ENCODE peak calls at places on chromosomes 13 and 19, in six cellular contexts. N is endothelial cell of umbilical vein, B is A549, Z is HepG2, A is K562, O is GM12878. Q is an unnamed sample.
A peak's percentile ranks its signal among the peaks of the same experiment; 100 is the strongest.

GRCh38 chr19:55255618-55256423 is 3.0 kb downstream of the PPP6R1 start:
- DNase-seq in N (no peak), O (peak; percentile 39), B (peak; percentile 58), A (peak; percentile 37), Z (peak; percentile 47), Q (peak; percentile 77)

GRCh38 chr19:23774156-23774971 is 15.7 kb upstream of the ZNF681 start:
- DNase-seq in Z (no peak), A (no peak), O (no peak), N (no peak), B (no peak), Q (peak; percentile 59)

GRCh38 chr19:45939792-45940514 is 25.4 kb upstream of the NANOS2 start:
- DNase-seq in Z (no peak), B (no peak), O (no peak), A (no peak), N (no peak), Q (peak; percentile 50)

GRCh38 chr19:7705387-7706187 is 3.7 kb upstream of the FCER2 start:
- DNase-seq in A (no peak), N (no peak), B (no peak), O (peak; percentile 91), Z (no peak), Q (peak; percentile 43)

GRCh38 chr13:55219538-55219937 is 1921.2 kb upstream of the PRR20A start:
- DNase-seq in Z (no peak), N (no peak), A (no peak), B (no peak), O (no peak), Q (no peak)

GRCh38 chr13:32426191-32426980 is 1.5 kb downstream of the N4BP2L1 start:
- DNase-seq in A (no peak), B (no peak), N (no peak), Z (no peak), O (peak; percentile 73), Q (peak; percentile 87)

GRCh38 chr13:77980592-77980991 is 62.0 kb upstream of the EDNRB start:
- DNase-seq in B (peak; percentile 31), O (no peak), N (peak; percentile 86), A (no peak), Z (no peak), Q (no peak)

GRCh38 chr19:53881482-53882390 is at the start of gene PRKCG:
- DNase-seq in B (peak; percentile 75), A (peak; percentile 61), O (no peak), N (no peak), Z (peak; percentile 44), Q (peak; percentile 55)

GRCh38 chr13:27132538-27132937 is 39.1 kb downstream of the USP12 start:
- DNase-seq in N (peak; percentile 13), A (no peak), O (peak; percentile 40), B (no peak), Z (no peak), Q (no peak)

GRCh38 chr13:80048030-80048429 is 292.9 kb downstream of the SPRY2 start:
- DNase-seq in Z (no peak), A (no peak), B (no peak), N (peak; percentile 3), O (no peak), Q (no peak)

GRCh38 chr19:10118960-10119359 is 739 bp downstream of the EIF3G start:
- DNase-seq in N (no peak), B (no peak), Z (no peak), A (no peak), O (no peak), Q (no peak)

GRCh38 chr13:113094410-113094800 is 11.2 kb upstream of the F7 start:
- DNase-seq in B (no peak), Z (no peak), A (no peak), N (no peak), O (no peak), Q (no peak)

GRCh38 chr19:7188682-7189629 is 105.3 kb downstream of the INSR start:
- DNase-seq in B (no peak), O (no peak), Z (peak; percentile 84), A (no peak), N (peak; percentile 96), Q (peak; percentile 34)

GRCh38 chr13:31556376-31556775 is 182.9 kb upstream of the RXFP2 start:
- DNase-seq in N (no peak), A (no peak), B (no peak), Z (no peak), O (no peak), Q (no peak)

GRCh38 chr19:51699170-51699569 is 6.0 kb downstream of the SPACA6 start:
- DNase-seq in O (no peak), A (no peak), B (no peak), N (no peak), Z (no peak), Q (no peak)

GRCh38 chr19:51695702-51696315 is 2.7 kb downstream of the SPACA6 start:
- DNase-seq in A (no peak), Z (no peak), B (no peak), O (no peak), N (no peak), Q (no peak)

GRCh38 chr19:51696606-51697005 is 3.5 kb downstream of the SPACA6 start:
- DNase-seq in N (no peak), O (no peak), Z (no peak), A (no peak), B (no peak), Q (no peak)

GRCh38 chr19:51698296-51698695 is 5.2 kb downstream of the SPACA6 start:
- DNase-seq in Z (no peak), O (no peak), N (no peak), B (no peak), A (no peak), Q (no peak)

DNA sequence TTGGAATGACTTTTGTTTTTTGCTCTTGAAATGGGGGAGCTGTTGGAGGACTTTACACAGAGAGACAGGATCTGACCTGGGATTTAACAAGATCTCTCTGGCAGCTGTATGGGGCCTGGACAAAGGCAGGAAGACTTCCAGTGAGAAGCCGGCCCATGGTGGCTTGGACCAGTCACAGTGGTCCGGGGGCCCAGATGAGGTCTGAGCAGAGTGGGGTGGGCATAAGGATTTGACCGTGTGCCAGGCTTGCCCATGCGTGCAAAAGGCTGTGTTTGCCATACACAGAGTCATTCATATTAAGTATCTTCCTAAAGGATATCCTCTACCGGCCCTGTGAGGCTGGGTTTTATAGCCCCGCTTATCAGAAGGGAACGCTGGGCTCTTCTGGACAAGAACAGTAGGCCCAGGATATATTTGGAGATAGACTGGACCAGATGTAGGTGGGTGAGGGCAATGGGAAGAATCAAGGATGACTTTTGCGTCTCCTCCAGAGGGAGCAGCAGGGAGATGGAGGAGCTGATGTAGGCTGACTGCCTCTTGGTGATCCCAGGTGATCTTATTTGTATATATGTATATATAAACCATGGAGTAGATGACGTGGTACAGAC is 4.1 kb downstream of the SPACA6 start:
- DNase-seq in B (no peak), Z (no peak), N (no peak), O (no peak), A (no peak), Q (no peak)
- TF ChIP-seq MYC in B (no peak), Z (no peak), N (no peak), O (no peak), A (no peak), Q (no peak)

DNA sequence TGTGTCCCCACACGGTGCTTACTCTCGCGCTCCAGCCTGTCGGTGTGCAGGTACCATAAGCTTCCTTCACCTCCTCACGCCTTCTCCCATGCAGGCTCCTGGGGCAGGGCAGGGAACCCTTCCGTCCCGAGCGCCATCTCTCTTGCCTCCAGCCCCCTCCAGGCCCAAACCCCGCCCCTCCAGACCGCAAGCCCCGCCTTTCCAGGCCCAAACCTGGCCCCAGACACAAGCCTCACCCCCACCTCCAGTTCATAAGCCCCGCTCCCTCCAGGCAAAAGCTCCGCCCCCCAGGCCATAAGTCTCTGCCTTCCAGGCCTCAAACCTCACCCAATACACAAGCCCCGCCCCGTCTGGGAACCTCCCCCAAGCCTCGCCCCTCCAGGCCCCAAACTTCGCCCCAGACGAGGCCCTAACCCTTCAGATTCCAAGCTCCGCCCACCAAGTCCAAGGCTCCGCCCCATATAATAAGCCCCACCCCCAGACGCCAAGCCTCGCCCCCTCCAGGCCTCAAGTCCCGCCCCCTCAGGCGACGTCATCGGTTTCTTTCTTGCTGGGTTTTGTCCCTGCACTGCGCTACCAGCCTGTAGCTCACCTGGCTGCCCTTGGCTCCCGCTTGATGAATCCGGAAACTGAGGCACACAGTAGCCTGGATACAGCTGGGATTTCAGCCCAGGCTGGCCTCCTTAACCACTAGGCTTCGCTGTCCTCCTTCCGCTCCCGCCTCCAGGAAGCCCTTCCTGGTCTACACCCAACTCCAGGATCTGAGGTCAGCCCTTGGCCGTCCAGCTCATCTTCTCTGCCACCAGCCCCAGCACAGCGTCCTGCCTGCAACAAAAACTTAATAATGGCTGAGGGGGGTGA is 16.1 kb downstream of the MKNK2 start:
- DNase-seq in A (peak; percentile 96), B (peak; percentile 61), Z (no peak), N (no peak), O (no peak), Q (peak; percentile 44)
- TF ChIP-seq POLR2A in A (no peak), B (no peak), Z (no peak), N (no peak), O (no peak), Q (no peak)

GRCh38 chr13:111904166-111904565 is 162.8 kb upstream of the SOX1 start:
- DNase-seq in O (no peak), A (no peak), N (no peak), Z (no peak), B (no peak), Q (no peak)
- TF ChIP-seq MYC in O (no peak), A (no peak), N (no peak), Z (no peak), B (no peak), Q (no peak)

GRCh38 chr13:110774051-110774450 is 60.6 kb downstream of the ING1 start:
- DNase-seq in N (no peak), Z (no peak), B (no peak), A (no peak), O (no peak), Q (no peak)
- TF ChIP-seq POLR2A in N (no peak), Z (no peak), B (no peak), A (no peak), O (no peak), Q (no peak)

DNA sequence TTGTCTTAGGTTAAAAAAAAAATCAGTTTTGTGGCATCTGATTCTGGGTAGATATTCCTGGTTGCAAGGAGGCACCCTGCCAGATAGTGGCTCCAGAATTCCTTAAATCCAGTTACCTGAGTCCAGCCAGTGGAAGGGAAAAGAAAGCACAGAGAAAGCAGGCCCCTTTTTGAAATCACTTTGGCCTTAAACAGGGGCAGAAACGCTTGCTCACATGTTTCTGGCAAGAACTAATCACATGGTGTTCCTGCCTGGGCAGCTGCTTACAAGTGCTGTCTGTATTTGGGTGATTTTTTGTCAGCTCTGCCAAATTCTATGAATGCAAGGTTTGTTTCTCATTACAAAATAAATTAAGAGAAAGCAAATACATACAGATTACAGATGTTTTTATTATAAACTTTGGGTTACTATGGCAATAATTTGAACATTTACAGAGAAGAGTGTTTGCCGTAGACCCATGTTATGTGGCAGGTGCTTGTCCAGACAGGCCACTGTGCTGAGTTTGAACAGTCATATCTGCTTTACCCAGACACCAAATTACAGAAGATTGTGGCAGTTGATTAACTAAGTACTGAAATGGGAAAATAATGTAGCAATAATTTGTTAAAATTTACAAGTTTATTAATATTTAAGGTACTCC is 1237.8 kb downstream of the SLITRK5 start:
- DNase-seq in O (no peak), Z (no peak), A (no peak), B (no peak), N (no peak), Q (no peak)
- TF ChIP-seq MYC in O (no peak), Z (no peak), A (no peak), B (no peak), N (no peak), Q (no peak)